ENCODE peak calls at places on chromosomes 4 and X, in nine cellular contexts. F, U, T, K, S, N, P, I and V are unnamed samples.

GRCh38 chr4:15675363-15675762 is 6.3 kb upstream of the FAM200B start:
- DNase-seq in U (no peak), I (no peak), F (no peak), T (no peak), S (no peak), K (no peak), N (no peak), P (no peak), V (no peak)

GRCh38 chr4:137641554-137641953 is 109.3 kb upstream of the PCDH18 start:
- DNase-seq in S (peak), N (no peak), T (no peak), F (peak), K (no peak), U (no peak), P (no peak), I (no peak), V (no peak)

GRCh38 chrX:94942603-94943002 is 1268.6 kb downstream of the FAM133A start:
- DNase-seq in U (no peak), F (no peak), N (no peak), S (no peak), K (no peak), T (no peak), P (no peak), I (no peak), V (no peak)

GRCh38 chrX:132968282-132968681 is 9.9 kb upstream of the HS6ST2 start:
- DNase-seq in I (no peak), N (no peak), U (no peak), F (no peak), T (no peak), K (no peak), S (peak), P (no peak), V (peak)

GRCh38 chrX:67787196-67787595 is 243.4 kb downstream of the AR start:
- DNase-seq in U (no peak), I (no peak), T (no peak), F (peak), K (no peak), N (no peak), P (no peak), S (no peak), V (no peak)

GRCh38 chr4:7076694-7077082 is 8.8 kb upstream of the GRPEL1 start:
- DNase-seq in I (no peak), N (no peak), P (no peak), F (no peak), T (no peak), K (no peak), U (no peak), S (no peak), V (no peak)

GRCh38 chr4:85491527-85491926 is 16.6 kb downstream of the ARHGAP24 start:
- DNase-seq in P (no peak), T (no peak), I (no peak), F (peak), S (no peak), N (no peak), U (no peak), K (no peak), V (no peak)

GRCh38 chr4:64890131-64890710 is 481.0 kb upstream of the TECRL start:
- DNase-seq in S (no peak), F (peak), N (no peak), K (no peak), I (no peak), U (no peak), P (no peak), T (no peak), V (no peak)

GRCh38 chr4:89549907-89550306 is 242.3 kb upstream of the GPRIN3 start:
- DNase-seq in F (peak), U (no peak), K (no peak), N (no peak), P (peak), I (no peak), S (peak), T (no peak), V (no peak)

GRCh38 chr4:56626420-56626819 is 54.7 kb downstream of the HOPX start:
- DNase-seq in U (no peak), T (no peak), F (no peak), I (no peak), N (no peak), K (no peak), P (no peak), S (no peak), V (no peak)

GRCh38 chrX:9670136-9670905 is 95.3 kb downstream of the GPR143 start:
- DNase-seq in N (no peak), U (no peak), P (peak), T (no peak), S (peak), F (no peak), K (no peak), I (no peak), V (no peak)

GRCh38 chr4:112807999-112808398 is 171.1 kb downstream of the LARP7 start:
- DNase-seq in K (no peak), T (no peak), F (no peak), S (no peak), N (no peak), P (no peak), U (no peak), I (no peak), V (no peak)

GRCh38 chr4:119693127-119693526 is 64.5 kb upstream of the PDE5A start:
- DNase-seq in S (peak), I (no peak), U (no peak), N (no peak), K (no peak), P (no peak), F (peak), T (no peak), V (no peak)

GRCh38 chr4:154024097-154024496 is 235.2 kb upstream of the SFRP2 start:
- DNase-seq in F (no peak), U (no peak), T (peak), K (no peak), P (no peak), N (no peak), I (no peak), S (no peak), V (peak)